ENCODE peak calls at places on chromosomes 1 and 21, in ten cellular contexts. C is uterus; J is MCF 10A; Y is lung; U is K562; O is endothelial cell; S is CD8-positive, alpha-beta T cell; M is RWPE1; T is GM20000; Q is nephron progenitor cell. P is an unnamed sample.

GRCh38 chr1:241250465-241250864 is 106.5 kb downstream of the RGS7 start:
- DNase-seq in J (peak), M (peak), T (no peak), Q (no peak), Y (no peak), C (no peak), O (no peak), S (no peak), U (no peak), P (peak)

GRCh38 chr1:31476891-31477846 is 64.2 kb downstream of the SERINC2 start:
- DNase-seq in U (no peak), S (no peak), O (no peak), Q (no peak), C (no peak), Y (no peak), J (no peak), T (no peak), M (no peak), P (peak)

GRCh38 chr1:24878775-24879742 is 51.0 kb downstream of the RUNX3 start:
- DNase-seq in S (no peak), M (no peak), T (no peak), Y (no peak), C (no peak), Q (no peak), J (no peak), U (no peak), O (no peak), P (no peak)

GRCh38 chr1:195763146-195763906 is 844.9 kb downstream of the KCNT2 start:
- DNase-seq in M (no peak), Y (no peak), S (no peak), O (no peak), C (no peak), T (no peak), U (no peak), Q (no peak), J (no peak), P (no peak)

GRCh38 chr1:73868824-73869223 is 329.2 kb downstream of the LRRIQ3 start:
- DNase-seq in Y (no peak), S (no peak), M (no peak), Q (no peak), O (no peak), J (no peak), T (no peak), U (no peak), C (no peak), P (no peak)

GRCh38 chr21:14012409-14012808 is 198.3 kb downstream of the LIPI start:
- DNase-seq in Q (no peak), O (no peak), C (no peak), S (no peak), M (no peak), T (no peak), U (no peak), J (no peak), Y (no peak), P (no peak)

GRCh38 chr21:36188081-36188681 is 31.6 kb downstream of the DOP1B start:
- DNase-seq in T (no peak), U (no peak), M (no peak), S (no peak), C (no peak), O (no peak), J (no peak), Y (peak), Q (no peak), P (peak)

GRCh38 chr21:42490735-42491134 is 5.3 kb downstream of the RSPH1 start:
- DNase-seq in U (no peak), M (no peak), T (no peak), Y (no peak), J (no peak), O (no peak), C (no peak), S (no peak), Q (no peak), P (no peak)

GRCh38 chr1:12173631-12174121 is 6.9 kb downstream of the TNFRSF1B start:
- DNase-seq in J (no peak), S (peak), M (no peak), T (peak), Q (no peak), U (peak), O (no peak), C (peak), Y (peak), P (no peak)

GRCh38 chr1:194378517-194378916 is 1192.1 kb upstream of the B3GALT2 start:
- DNase-seq in Q (no peak), Y (no peak), M (no peak), S (no peak), U (no peak), C (no peak), T (no peak), J (peak), O (no peak), P (no peak)

GRCh38 chr1:6235302-6235680 is 473 bp downstream of the ICMT start:
- DNase-seq in C (no peak), J (no peak), Q (no peak), M (no peak), T (no peak), Y (no peak), U (no peak), O (no peak), S (no peak), P (no peak)

GRCh38 chr1:111507411-111508201 is 4.2 kb upstream of the ADORA3 start:
- DNase-seq in C (peak), M (peak), J (peak), U (peak), S (peak), Y (peak), O (peak), Q (peak), T (peak), P (peak)

GRCh38 chr1:49333946-49334345 is 557.3 kb upstream of the BEND5 start:
- DNase-seq in Y (no peak), S (no peak), M (no peak), U (no peak), O (no peak), C (no peak), Q (no peak), T (no peak), J (no peak), P (no peak)

GRCh38 chr1:201100169-201100930 is 11.9 kb downstream of the CACNA1S start:
- DNase-seq in C (no peak), T (no peak), S (no peak), U (no peak), Y (no peak), M (no peak), O (no peak), J (no peak), Q (no peak), P (no peak)

GRCh38 chr1:212260557-212261342 is 24.5 kb upstream of the PPP2R5A start:
- DNase-seq in M (peak), Y (no peak), U (no peak), C (no peak), O (no peak), T (no peak), S (no peak), J (peak), Q (no peak), P (peak)

GRCh38 chr21:46048926-46049889 is 48.7 kb upstream of the COL6A2 start:
- DNase-seq in Q (no peak), U (no peak), S (no peak), T (no peak), C (peak), M (peak), O (no peak), J (peak), Y (peak), P (no peak)

GRCh38 chr1:93180723-93181613 is at the start of gene CCDC18:
- DNase-seq in C (no peak), J (no peak), Y (no peak), T (peak), U (peak), Q (no peak), O (peak), S (no peak), M (peak), P (no peak)

GRCh38 chr1:224378855-224379631 is 22.4 kb downstream of the CNIH4 start:
- DNase-seq in C (no peak), Y (no peak), Q (no peak), U (no peak), O (no peak), M (no peak), T (no peak), S (no peak), J (no peak), P (no peak)

GRCh38 chr1:30475201-30475600 is 248.2 kb downstream of the MATN1 start:
- DNase-seq in Q (no peak), M (no peak), Y (no peak), U (no peak), O (no peak), T (no peak), C (no peak), J (no peak), S (no peak), P (no peak)

GRCh38 chr1:40508375-40509341 is at the start of gene EXO5:
- DNase-seq in U (peak), S (peak), J (peak), O (peak), Y (peak), Q (peak), M (peak), T (peak), C (peak), P (peak)

GRCh38 chr1:107009286-107009685 is 47.2 kb upstream of the PRMT6 start:
- DNase-seq in Q (no peak), J (no peak), U (no peak), Y (no peak), O (no peak), S (no peak), T (no peak), M (no peak), C (no peak), P (no peak)

GRCh38 chr1:226061793-226062557 is 541 bp upstream of the H3-3A start:
- DNase-seq in Y (peak), U (peak), M (peak), C (peak), S (no peak), T (no peak), Q (peak), J (peak), O (peak), P (peak)

GRCh38 chr1:108194051-108194450 is 6.1 kb downstream of the SLC25A24 start:
- DNase-seq in Y (no peak), S (no peak), M (no peak), T (no peak), O (no peak), C (no peak), J (no peak), U (no peak), Q (no peak), P (no peak)

GRCh38 chr1:235011599-235012435 is 116.8 kb downstream of the TOMM20 start:
- DNase-seq in J (peak), S (peak), C (peak), U (peak), Y (peak), Q (no peak), O (no peak), T (peak), M (peak), P (peak)

GRCh38 chr1:32406629-32407111 is 12.4 kb upstream of the BSDC1 start:
- DNase-seq in Y (no peak), O (no peak), J (peak), T (no peak), S (no peak), M (no peak), U (no peak), Q (no peak), C (no peak), P (peak)

GRCh38 chr1:8962812-8963669 is 17.4 kb downstream of the CA6 start:
- DNase-seq in M (peak), T (peak), Q (peak), J (peak), C (no peak), U (peak), S (no peak), Y (peak), O (peak), P (peak)

GRCh38 chr1:46735708-46736324 is 16.9 kb upstream of the EFCAB14 start:
- DNase-seq in M (peak), Q (peak), C (no peak), T (peak), O (peak), U (peak), Y (peak), S (no peak), J (peak), P (peak)

GRCh38 chr1:23800396-23801337 is at the start of gene GALE:
- DNase-seq in S (peak), Q (peak), Y (peak), O (peak), U (peak), M (peak), J (peak), C (peak), T (peak), P (peak)

GRCh38 chr1:23797478-23798448 is 2.8 kb downstream of the GALE start:
- DNase-seq in M (no peak), J (no peak), C (no peak), U (no peak), S (no peak), Q (no peak), T (no peak), Y (no peak), O (no peak), P (no peak)

GRCh38 chr1:23799570-23800395 is 771 bp downstream of the GALE start:
- DNase-seq in S (no peak), J (peak), O (peak), M (peak), U (peak), T (peak), C (peak), Y (peak), Q (peak), P (peak)

GRCh38 chr1:23799255-23799569 is 1.3 kb downstream of the GALE start:
- DNase-seq in Q (no peak), O (no peak), M (no peak), C (no peak), U (no peak), J (no peak), T (no peak), S (no peak), Y (no peak), P (no peak)

GRCh38 chr1:23798662-23799142 is 1.9 kb downstream of the GALE start:
- DNase-seq in M (no peak), Y (no peak), U (peak), J (no peak), Q (no peak), O (peak), S (no peak), T (no peak), C (no peak), P (no peak)
- TF ChIP-seq CTCF in M (no peak), Y (no peak), U (peak), J (no peak), Q (no peak), O (no peak), S (no peak), T (peak), C (no peak), P (no peak)

DNA sequence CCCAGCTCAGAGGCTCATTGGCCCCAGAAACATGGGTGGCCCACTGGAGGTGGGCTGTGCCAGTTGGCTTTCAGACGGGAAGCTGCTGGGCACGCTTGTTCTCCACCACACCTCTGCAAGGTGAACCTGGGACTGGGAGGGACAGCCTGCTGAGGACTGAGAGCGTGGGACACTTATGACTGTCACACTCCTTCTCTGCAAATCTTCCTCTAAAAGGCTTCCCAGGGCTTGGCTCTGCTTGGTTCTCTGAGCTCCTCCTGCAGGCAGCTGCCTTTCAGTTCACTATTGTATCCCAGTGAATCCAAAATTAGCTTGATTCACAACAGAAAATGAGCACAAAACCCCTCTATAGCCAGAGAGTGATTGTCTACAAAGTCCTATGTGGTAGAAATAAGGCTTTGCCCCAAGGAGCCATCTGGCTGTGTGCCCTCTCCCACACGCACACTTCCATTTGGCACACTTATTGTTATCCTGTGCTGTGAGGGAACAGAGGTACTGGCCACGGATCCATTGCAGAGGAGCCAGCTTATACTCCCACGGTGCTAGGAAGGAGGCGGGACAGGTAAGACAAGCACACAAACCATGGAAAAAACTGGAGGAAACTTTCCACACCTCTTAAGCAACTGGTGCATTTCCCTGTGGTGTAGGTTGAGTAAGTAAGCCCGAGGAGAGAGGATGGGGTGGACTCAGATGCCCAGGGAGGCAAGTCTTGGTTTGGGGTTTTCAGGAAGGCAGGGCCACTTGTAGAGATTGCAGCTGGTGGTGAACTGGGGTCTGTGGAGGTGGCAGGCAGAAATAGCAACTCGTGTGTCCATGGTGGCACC is 18.9 kb upstream of the BTG2 start:
- DNase-seq in J (peak), T (no peak), U (no peak), Y (no peak), O (no peak), Q (no peak), M (no peak), C (peak), S (no peak), P (no peak)
- TF ChIP-seq CTCF in J (no peak), T (no peak), U (peak), Y (no peak), O (no peak), Q (no peak), M (no peak), C (peak), S (no peak), P (no peak)

DNA sequence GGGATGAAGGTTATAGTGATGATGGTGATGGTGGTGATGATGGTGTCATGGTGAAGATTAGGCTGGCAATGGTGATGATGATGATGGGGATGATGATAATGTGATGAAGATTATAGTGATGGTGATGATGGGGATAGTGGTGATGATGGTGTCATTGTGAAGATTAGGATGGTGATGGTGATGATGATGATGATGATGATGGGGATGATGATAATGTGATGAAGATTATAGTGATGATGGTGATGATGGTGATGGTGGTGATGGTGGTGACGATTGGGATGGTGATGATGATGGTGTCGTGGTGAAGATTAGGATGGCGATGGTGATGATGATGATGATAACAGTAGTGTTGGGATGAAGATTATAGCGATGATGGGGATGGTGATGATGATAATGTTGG is 285.1 kb upstream of the AJAP1 start:
- DNase-seq in Q (no peak), U (no peak), O (no peak), T (no peak), J (no peak), Y (no peak), S (no peak), M (no peak), C (no peak), P (no peak)
- TF ChIP-seq CTCF in Q (no peak), U (no peak), O (no peak), T (no peak), J (no peak), Y (no peak), S (no peak), M (no peak), C (no peak), P (no peak)

GRCh38 chr1:166169182-166169581 is 2.4 kb upstream of the FAM78B start:
- DNase-seq in M (no peak), Q (no peak), S (no peak), O (no peak), T (peak), Y (no peak), C (no peak), U (no peak), J (no peak), P (no peak)

GRCh38 chr1:166166400-166166699 is 451 bp downstream of the FAM78B start:
- DNase-seq in J (no peak), C (no peak), M (no peak), S (no peak), T (no peak), Q (no peak), U (no peak), O (no peak), Y (no peak), P (peak)

GRCh38 chr1:166165661-166166399 is 971 bp downstream of the FAM78B start:
- DNase-seq in M (no peak), C (peak), O (peak), T (peak), Q (peak), S (no peak), Y (no peak), J (peak), U (no peak), P (peak)

GRCh38 chr1:166166701-166167394 is at the start of gene FAM78B:
- DNase-seq in M (peak), T (peak), U (peak), S (no peak), Q (peak), O (peak), C (peak), Y (peak), J (peak), P (peak)

DNA sequence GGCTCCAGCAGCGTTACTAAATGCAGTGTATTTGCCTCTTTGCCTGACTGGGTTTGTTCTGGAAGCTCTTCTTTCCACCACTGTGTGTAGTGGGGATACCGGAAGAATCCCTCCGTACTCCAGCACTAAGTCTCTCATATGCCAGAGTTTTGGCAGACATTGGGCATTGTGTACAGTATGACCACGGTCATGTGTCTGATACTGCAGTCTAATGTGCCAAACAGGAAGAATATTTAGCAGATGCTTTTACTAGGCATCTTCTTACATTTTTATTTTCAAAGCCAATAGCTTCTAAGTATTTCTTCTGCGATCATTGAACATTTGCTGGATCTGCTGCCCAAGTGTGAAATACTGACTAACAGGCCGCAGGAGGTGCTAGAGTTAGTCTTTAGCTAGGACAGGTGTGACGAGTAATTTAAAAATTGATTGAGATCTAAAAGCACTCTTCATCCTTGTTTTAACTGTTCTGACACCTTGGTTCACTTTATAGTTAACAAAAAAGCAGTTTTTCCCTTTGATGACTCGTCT is 658 bp upstream of the FAM78B start:
- DNase-seq in J (no peak), U (no peak), C (no peak), Y (no peak), Q (no peak), T (peak), S (no peak), O (no peak), M (no peak), P (peak)
- TF ChIP-seq CTCF in J (no peak), U (no peak), C (no peak), Y (no peak), Q (no peak), T (no peak), S (no peak), O (no peak), M (no peak), P (no peak)

GRCh38 chr1:16018749-16019515 is 1.1 kb upstream of the HSPB7 start:
- DNase-seq in C (no peak), O (no peak), Q (no peak), S (no peak), M (no peak), T (no peak), Y (no peak), J (no peak), U (no peak), P (no peak)

GRCh38 chr1:16017076-16017460 is 775 bp downstream of the HSPB7 start:
- DNase-seq in Y (no peak), S (no peak), U (peak), T (no peak), M (no peak), O (no peak), Q (no peak), J (no peak), C (no peak), P (no peak)

GRCh38 chr1:16015960-16016901 is 1.6 kb downstream of the HSPB7 start:
- DNase-seq in J (peak), T (no peak), S (no peak), Y (no peak), U (no peak), O (no peak), Q (no peak), M (no peak), C (peak), P (no peak)

GRCh38 chr1:16018308-16018707 is 465 bp upstream of the HSPB7 start:
- DNase-seq in J (no peak), C (no peak), T (no peak), O (no peak), U (no peak), Q (no peak), S (no peak), Y (no peak), M (no peak), P (no peak)

GRCh38 chr1:16017461-16018303 is at the start of gene HSPB7:
- DNase-seq in Q (peak), J (no peak), O (no peak), M (no peak), U (peak), T (peak), Y (peak), S (no peak), C (peak), P (no peak)
- TF ChIP-seq CTCF in Q (no peak), J (no peak), O (no peak), M (no peak), U (peak), T (peak), Y (no peak), S (no peak), C (peak), P (no peak)

DNA sequence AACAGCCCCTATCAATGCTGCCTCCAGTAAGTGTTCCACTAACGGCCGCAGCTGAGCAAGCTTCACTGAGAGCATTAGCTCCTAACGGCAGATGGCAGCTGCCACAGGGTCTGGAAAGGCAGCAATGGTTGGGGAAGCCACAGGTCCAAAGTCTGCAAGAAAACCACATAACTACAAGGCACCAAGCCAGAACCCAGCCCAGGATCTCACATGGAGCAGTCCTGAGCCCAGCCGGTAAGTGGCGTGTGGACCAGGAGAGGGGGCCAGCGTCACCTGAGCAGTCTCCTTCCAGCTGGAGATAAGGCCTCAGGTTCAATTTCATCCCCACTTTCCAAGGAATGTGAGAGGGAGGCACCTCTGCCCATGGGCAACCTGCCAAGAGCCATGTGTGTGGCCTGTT is 13.2 kb downstream of the SYT2 start:
- DNase-seq in J (no peak), O (no peak), Y (no peak), S (no peak), U (no peak), M (no peak), C (no peak), Q (no peak), T (no peak), P (peak)
- TF ChIP-seq CTCF in J (no peak), O (no peak), Y (no peak), S (no peak), U (peak), M (no peak), C (no peak), Q (no peak), T (no peak), P (no peak)